ENCODE peak calls at places on chromosomes 6 and 20, in four cellular contexts. One of them, this sample, is unnamed.

GRCh38 chr20:57573176-57573575 is 12.3 kb downstream of the PCK1 start:
- DNase-seq in EH: no peak
- DNase-seq in HepG2: no peak
- DNase-seq in activated CD8-positive, alpha-beta memory T cell treated with anti-CD3 and anti-CD28 coated beads for 24 hours: no peak
- DNase-seq in this sample: no peak

GRCh38 chr6:134105903-134106302 is 53.5 kb upstream of the SLC2A12 start:
- DNase-seq in EH: no peak
- DNase-seq in HepG2: no peak
- DNase-seq in activated CD8-positive, alpha-beta memory T cell treated with anti-CD3 and anti-CD28 coated beads for 24 hours: no peak
- DNase-seq in this sample: no peak

GRCh38 chr6:166737231-166737630 is 110.2 kb upstream of the RPS6KA2 start:
- DNase-seq in EH: peak; percentile 11
- DNase-seq in HepG2: no peak
- DNase-seq in activated CD8-positive, alpha-beta memory T cell treated with anti-CD3 and anti-CD28 coated beads for 24 hours: no peak
- DNase-seq in this sample: no peak

GRCh38 chr6:8888468-8888867 is 453.1 kb upstream of the SLC35B3 start:
- DNase-seq in EH: no peak
- DNase-seq in HepG2: peak; percentile 16
- DNase-seq in activated CD8-positive, alpha-beta memory T cell treated with anti-CD3 and anti-CD28 coated beads for 24 hours: no peak
- DNase-seq in this sample: no peak

GRCh38 chr6:28587011-28587745 is 61.5 kb downstream of the GPX5 start:
- DNase-seq in EH: peak; percentile 16
- DNase-seq in HepG2: peak; percentile 82
- DNase-seq in activated CD8-positive, alpha-beta memory T cell treated with anti-CD3 and anti-CD28 coated beads for 24 hours: peak; percentile 82
- DNase-seq in this sample: no peak

GRCh38 chr6:36700812-36701211 is 3.2 kb downstream of the RAB44 start:
- DNase-seq in EH: no peak
- DNase-seq in HepG2: no peak
- DNase-seq in activated CD8-positive, alpha-beta memory T cell treated with anti-CD3 and anti-CD28 coated beads for 24 hours: no peak
- DNase-seq in this sample: no peak

GRCh38 chr6:89287351-89288028 is 27.6 kb downstream of the GABRR2 start:
- DNase-seq in EH: no peak
- DNase-seq in HepG2: no peak
- DNase-seq in activated CD8-positive, alpha-beta memory T cell treated with anti-CD3 and anti-CD28 coated beads for 24 hours: peak; percentile 44
- DNase-seq in this sample: no peak

GRCh38 chr6:101806241-101806640 is 412.7 kb downstream of the GRIK2 start:
- DNase-seq in EH: peak; percentile 93
- DNase-seq in HepG2: no peak
- DNase-seq in activated CD8-positive, alpha-beta memory T cell treated with anti-CD3 and anti-CD28 coated beads for 24 hours: no peak
- DNase-seq in this sample: peak; percentile 53

GRCh38 chr6:20630136-20630535 is 95.9 kb downstream of the CDKAL1 start:
- DNase-seq in EH: no peak
- DNase-seq in HepG2: no peak
- DNase-seq in activated CD8-positive, alpha-beta memory T cell treated with anti-CD3 and anti-CD28 coated beads for 24 hours: no peak
- DNase-seq in this sample: no peak

GRCh38 chr20:31474097-31474436 is 860 bp downstream of the DEFB124 start:
- DNase-seq in EH: no peak
- DNase-seq in HepG2: no peak
- DNase-seq in activated CD8-positive, alpha-beta memory T cell treated with anti-CD3 and anti-CD28 coated beads for 24 hours: no peak
- DNase-seq in this sample: no peak

GRCh38 chr6:15063253-15063853 is 182.5 kb upstream of the JARID2 start:
- DNase-seq in EH: peak; percentile 57
- DNase-seq in HepG2: peak; percentile 31
- DNase-seq in activated CD8-positive, alpha-beta memory T cell treated with anti-CD3 and anti-CD28 coated beads for 24 hours: no peak
- DNase-seq in this sample: no peak

GRCh38 chr6:147167009-147167408 is 37.2 kb upstream of the STXBP5 start:
- DNase-seq in EH: peak; percentile 30
- DNase-seq in HepG2: no peak
- DNase-seq in activated CD8-positive, alpha-beta memory T cell treated with anti-CD3 and anti-CD28 coated beads for 24 hours: no peak
- DNase-seq in this sample: no peak

GRCh38 chr20:23515250-23515939 is 24.5 kb downstream of the CST8 start:
- DNase-seq in EH: peak; percentile 89
- DNase-seq in HepG2: no peak
- DNase-seq in activated CD8-positive, alpha-beta memory T cell treated with anti-CD3 and anti-CD28 coated beads for 24 hours: no peak
- DNase-seq in this sample: no peak

GRCh38 chr20:47358672-47359532 is 2.4 kb upstream of the ZMYND8 start:
- DNase-seq in EH: peak; percentile 96
- DNase-seq in HepG2: peak; percentile 100
- DNase-seq in activated CD8-positive, alpha-beta memory T cell treated with anti-CD3 and anti-CD28 coated beads for 24 hours: no peak
- DNase-seq in this sample: peak; percentile 99

GRCh38 chr6:9783567-9783966 is 631.3 kb downstream of the TFAP2A start:
- DNase-seq in EH: peak; percentile 10
- DNase-seq in HepG2: no peak
- DNase-seq in activated CD8-positive, alpha-beta memory T cell treated with anti-CD3 and anti-CD28 coated beads for 24 hours: no peak
- DNase-seq in this sample: no peak

GRCh38 chr20:49460916-49461315 is 21.6 kb downstream of the KCNB1 start:
- DNase-seq in EH: no peak
- DNase-seq in HepG2: no peak
- DNase-seq in activated CD8-positive, alpha-beta memory T cell treated with anti-CD3 and anti-CD28 coated beads for 24 hours: no peak
- DNase-seq in this sample: no peak

GRCh38 chr6:32664827-32665362 is 1.6 kb downstream of the HLA-DQB1 start:
- DNase-seq in EH: no peak
- DNase-seq in HepG2: no peak
- DNase-seq in activated CD8-positive, alpha-beta memory T cell treated with anti-CD3 and anti-CD28 coated beads for 24 hours: peak; percentile 73
- DNase-seq in this sample: no peak

GRCh38 chr20:32524871-32525501 is 60.1 kb downstream of the NOL4L start:
- DNase-seq in EH: no peak
- DNase-seq in HepG2: no peak
- DNase-seq in activated CD8-positive, alpha-beta memory T cell treated with anti-CD3 and anti-CD28 coated beads for 24 hours: no peak
- DNase-seq in this sample: peak; percentile 32

GRCh38 chr20:44700306-44700705 is 14.9 kb upstream of the CCN5 start:
- DNase-seq in EH: no peak
- DNase-seq in HepG2: no peak
- DNase-seq in activated CD8-positive, alpha-beta memory T cell treated with anti-CD3 and anti-CD28 coated beads for 24 hours: no peak
- DNase-seq in this sample: no peak

GRCh38 chr6:68238097-68238597 is 396.9 kb upstream of the ADGRB3 start:
- DNase-seq in EH: no peak
- DNase-seq in HepG2: no peak
- DNase-seq in activated CD8-positive, alpha-beta memory T cell treated with anti-CD3 and anti-CD28 coated beads for 24 hours: no peak
- DNase-seq in this sample: no peak

GRCh38 chr20:22523499-22524392 is 60.6 kb downstream of the FOXA2 start:
- DNase-seq in EH: no peak
- DNase-seq in HepG2: peak; percentile 99
- DNase-seq in activated CD8-positive, alpha-beta memory T cell treated with anti-CD3 and anti-CD28 coated beads for 24 hours: no peak
- DNase-seq in this sample: no peak